ENCODE peak calls at places on chromosome 9, in nine cellular contexts. Z is RWPE1; F is neural progenitor cell; B is colonic mucosa; L is stimulated activated CD4-positive, alpha-beta T cell treated with anti-CD3 and anti-CD28 coated beads, Interleukin-2, amount 100 ng/mL, for 24 hours; U is NCI-H2081; P is activated T-helper 1 cell treated with anti-CD3 and anti-CD28 coated beads, Interleukin-12 subunit alpha, Interleukin-12 subunit beta, Interleukin-2, Interleukin-4 antibody, amounts not matched to agents 30 ng/mL and 10 ng/mL and 1 ng/mL, durations not matched to agents 14 hours and 24 hours and 36 hours; D is NCI-H1092 treated with DMSO at 0.1 percent for 48 hours; S is activated CD8-positive, alpha-beta memory T cell treated with anti-CD3 and anti-CD28 coated beads for 48 hours. X is an unnamed sample.

GRCh38 chr9:77857513-77858298 is 173.9 kb downstream of the GNAQ start:
- DNase-seq in Z (no peak), L (no peak), D (no peak), S (no peak), U (no peak), F (no peak), B (no peak), P (no peak), X (no peak)

GRCh38 chr9:4510546-4511322 is 20.5 kb downstream of the SLC1A1 start:
- DNase-seq in P (no peak), L (no peak), Z (no peak), S (no peak), D (no peak), F (no peak), B (no peak), U (no peak), X (no peak)

GRCh38 chr9:132857031-132857430 is 21.1 kb downstream of the AK8 start:
- DNase-seq in L (no peak), D (no peak), B (peak; percentile 44), S (no peak), U (no peak), Z (no peak), P (no peak), F (peak; percentile 22), X (no peak)

GRCh38 chr9:88237454-88238280 is 99.4 kb upstream of the SPATA31C2 start:
- DNase-seq in L (peak; percentile 26), B (no peak), U (no peak), Z (no peak), F (no peak), D (no peak), S (no peak), P (no peak), X (no peak)

GRCh38 chr9:96884443-96884842 is 30.1 kb upstream of the ZNF782 start:
- DNase-seq in S (no peak), F (no peak), P (no peak), B (peak; percentile 40), D (no peak), L (no peak), Z (peak; percentile 98), U (no peak), X (no peak)

GRCh38 chr9:94656190-94656589 is 16.9 kb upstream of the FBP1 start:
- DNase-seq in F (peak; percentile 72), L (peak; percentile 16), B (no peak), Z (no peak), U (no peak), P (peak; percentile 51), S (no peak), D (no peak), X (no peak)

GRCh38 chr9:113504725-113505590 is 41.4 kb downstream of the RGS3 start:
- DNase-seq in F (no peak), Z (no peak), D (no peak), U (no peak), P (no peak), S (no peak), B (peak; percentile 72), L (no peak), X (peak; percentile 90)

GRCh38 chr9:134847752-134848432 is 32.7 kb upstream of the FCN2 start:
- DNase-seq in U (no peak), P (no peak), Z (no peak), S (no peak), F (no peak), B (no peak), D (no peak), L (no peak), X (no peak)

GRCh38 chr9:114803886-114804285 is 2.0 kb downstream of the TNFSF15 start:
- DNase-seq in P (no peak), L (no peak), S (no peak), D (no peak), U (no peak), B (no peak), F (no peak), Z (no peak), X (no peak)

GRCh38 chr9:89821081-89821480 is 216.3 kb downstream of the GADD45G start:
- DNase-seq in Z (no peak), S (no peak), U (no peak), L (no peak), B (no peak), P (no peak), F (peak; percentile 18), D (no peak), X (no peak)

GRCh38 chr9:87898151-87898550 is 15.5 kb downstream of the SPATA31E1 start:
- DNase-seq in L (no peak), F (no peak), D (no peak), U (no peak), Z (no peak), P (no peak), B (no peak), S (no peak), X (no peak)

X was measured in left lobe of liver.